ENCODE peak calls at places on chromosomes 2 and 18, in seven cellular contexts. One of them, this sample, is unnamed.

GRCh38 chr18:35730738-35731370 is 149.3 kb downstream of the GALNT1 start:
- DNase-seq in astrocyte of the spinal cord: no peak
- DNase-seq in T follicular helper cell: no peak
- DNase-seq in Right ventricle myocardium inferior: no peak
- DNase-seq in kidney glomerular epithelial cell: peak
- DNase-seq in central memory CD4-positive, alpha-beta T cell: no peak
- DNase-seq in activated CD4-positive, alpha-beta T cell treated with anti-CD3 and anti-CD28 coated beads, Interleukin-2, amount 50 U/mL, for 1 hour: no peak
- DNase-seq in this sample: no peak

GRCh38 chr2:149715005-149715592 is 127.5 kb upstream of the MMADHC start:
- DNase-seq in astrocyte of the spinal cord: peak
- DNase-seq in activated CD4-positive, alpha-beta T cell treated with anti-CD3 and anti-CD28 coated beads, Interleukin-2, amount 50 U/mL, for 1 hour: no peak
- DNase-seq in kidney glomerular epithelial cell: peak
- DNase-seq in central memory CD4-positive, alpha-beta T cell: no peak
- DNase-seq in Right ventricle myocardium inferior: no peak
- DNase-seq in T follicular helper cell: no peak
- DNase-seq in this sample: no peak

GRCh38 chr2:54000524-54000923 is 29.7 kb upstream of the PSME4 start:
- DNase-seq in Right ventricle myocardium inferior: no peak
- DNase-seq in T follicular helper cell: no peak
- DNase-seq in astrocyte of the spinal cord: peak
- DNase-seq in activated CD4-positive, alpha-beta T cell treated with anti-CD3 and anti-CD28 coated beads, Interleukin-2, amount 50 U/mL, for 1 hour: no peak
- DNase-seq in kidney glomerular epithelial cell: no peak
- DNase-seq in central memory CD4-positive, alpha-beta T cell: no peak
- DNase-seq in this sample: no peak

GRCh38 chr2:39696072-39696471 is 30.4 kb downstream of the TMEM178A start:
- DNase-seq in T follicular helper cell: no peak
- DNase-seq in activated CD4-positive, alpha-beta T cell treated with anti-CD3 and anti-CD28 coated beads, Interleukin-2, amount 50 U/mL, for 1 hour: no peak
- DNase-seq in astrocyte of the spinal cord: peak
- DNase-seq in central memory CD4-positive, alpha-beta T cell: no peak
- DNase-seq in kidney glomerular epithelial cell: peak
- DNase-seq in Right ventricle myocardium inferior: no peak
- DNase-seq in this sample: no peak

GRCh38 chr2:72744049-72744448 is 81.8 kb downstream of the EXOC6B start:
- DNase-seq in astrocyte of the spinal cord: peak
- DNase-seq in activated CD4-positive, alpha-beta T cell treated with anti-CD3 and anti-CD28 coated beads, Interleukin-2, amount 50 U/mL, for 1 hour: no peak
- DNase-seq in kidney glomerular epithelial cell: no peak
- DNase-seq in central memory CD4-positive, alpha-beta T cell: no peak
- DNase-seq in Right ventricle myocardium inferior: no peak
- DNase-seq in T follicular helper cell: no peak
- DNase-seq in this sample: no peak

GRCh38 chr2:54556659-54557121 is 100.6 kb downstream of the SPTBN1 start:
- DNase-seq in central memory CD4-positive, alpha-beta T cell: no peak
- DNase-seq in Right ventricle myocardium inferior: no peak
- DNase-seq in kidney glomerular epithelial cell: peak
- DNase-seq in activated CD4-positive, alpha-beta T cell treated with anti-CD3 and anti-CD28 coated beads, Interleukin-2, amount 50 U/mL, for 1 hour: no peak
- DNase-seq in astrocyte of the spinal cord: peak
- DNase-seq in T follicular helper cell: no peak
- DNase-seq in this sample: no peak

GRCh38 chr18:4276983-4277585 is 178.0 kb downstream of the DLGAP1 start:
- DNase-seq in T follicular helper cell: no peak
- DNase-seq in central memory CD4-positive, alpha-beta T cell: no peak
- DNase-seq in astrocyte of the spinal cord: no peak
- DNase-seq in kidney glomerular epithelial cell: no peak
- DNase-seq in Right ventricle myocardium inferior: no peak
- DNase-seq in activated CD4-positive, alpha-beta T cell treated with anti-CD3 and anti-CD28 coated beads, Interleukin-2, amount 50 U/mL, for 1 hour: no peak
- DNase-seq in this sample: no peak

GRCh38 chr2:219508933-219509779 is 5.1 kb upstream of the ASIC4 start:
- DNase-seq in kidney glomerular epithelial cell: no peak
- DNase-seq in Right ventricle myocardium inferior: no peak
- DNase-seq in astrocyte of the spinal cord: no peak
- DNase-seq in activated CD4-positive, alpha-beta T cell treated with anti-CD3 and anti-CD28 coated beads, Interleukin-2, amount 50 U/mL, for 1 hour: no peak
- DNase-seq in T follicular helper cell: no peak
- DNase-seq in central memory CD4-positive, alpha-beta T cell: no peak
- DNase-seq in this sample: no peak

GRCh38 chr18:58927659-58928058 is 63.0 kb downstream of the ZNF532 start:
- DNase-seq in T follicular helper cell: no peak
- DNase-seq in astrocyte of the spinal cord: no peak
- DNase-seq in central memory CD4-positive, alpha-beta T cell: no peak
- DNase-seq in Right ventricle myocardium inferior: no peak
- DNase-seq in kidney glomerular epithelial cell: no peak
- DNase-seq in activated CD4-positive, alpha-beta T cell treated with anti-CD3 and anti-CD28 coated beads, Interleukin-2, amount 50 U/mL, for 1 hour: no peak
- DNase-seq in this sample: no peak

GRCh38 chr2:236949089-236949935 is 136.4 kb upstream of the COPS8 start:
- DNase-seq in T follicular helper cell: no peak
- DNase-seq in activated CD4-positive, alpha-beta T cell treated with anti-CD3 and anti-CD28 coated beads, Interleukin-2, amount 50 U/mL, for 1 hour: no peak
- DNase-seq in kidney glomerular epithelial cell: no peak
- DNase-seq in central memory CD4-positive, alpha-beta T cell: no peak
- DNase-seq in astrocyte of the spinal cord: no peak
- DNase-seq in Right ventricle myocardium inferior: no peak
- DNase-seq in this sample: no peak

GRCh38 chr2:216235896-216236295 is 126.7 kb downstream of the XRCC5 start:
- DNase-seq in central memory CD4-positive, alpha-beta T cell: no peak
- DNase-seq in astrocyte of the spinal cord: no peak
- DNase-seq in T follicular helper cell: no peak
- DNase-seq in kidney glomerular epithelial cell: no peak
- DNase-seq in Right ventricle myocardium inferior: no peak
- DNase-seq in activated CD4-positive, alpha-beta T cell treated with anti-CD3 and anti-CD28 coated beads, Interleukin-2, amount 50 U/mL, for 1 hour: no peak
- DNase-seq in this sample: no peak

GRCh38 chr2:12652723-12653122 is 64.0 kb upstream of the TRIB2 start:
- DNase-seq in astrocyte of the spinal cord: no peak
- DNase-seq in Right ventricle myocardium inferior: peak
- DNase-seq in activated CD4-positive, alpha-beta T cell treated with anti-CD3 and anti-CD28 coated beads, Interleukin-2, amount 50 U/mL, for 1 hour: no peak
- DNase-seq in T follicular helper cell: no peak
- DNase-seq in kidney glomerular epithelial cell: no peak
- DNase-seq in central memory CD4-positive, alpha-beta T cell: no peak
- DNase-seq in this sample: no peak

GRCh38 chr2:60540054-60540453 is 13.4 kb downstream of the BCL11A start:
- DNase-seq in T follicular helper cell: no peak
- DNase-seq in astrocyte of the spinal cord: no peak
- DNase-seq in kidney glomerular epithelial cell: no peak
- DNase-seq in central memory CD4-positive, alpha-beta T cell: no peak
- DNase-seq in activated CD4-positive, alpha-beta T cell treated with anti-CD3 and anti-CD28 coated beads, Interleukin-2, amount 50 U/mL, for 1 hour: no peak
- DNase-seq in Right ventricle myocardium inferior: no peak
- DNase-seq in this sample: no peak

GRCh38 chr2:217920879-217921603 is 81.8 kb downstream of the TNS1 start:
- DNase-seq in T follicular helper cell: no peak
- DNase-seq in Right ventricle myocardium inferior: peak
- DNase-seq in activated CD4-positive, alpha-beta T cell treated with anti-CD3 and anti-CD28 coated beads, Interleukin-2, amount 50 U/mL, for 1 hour: no peak
- DNase-seq in kidney glomerular epithelial cell: peak
- DNase-seq in astrocyte of the spinal cord: no peak
- DNase-seq in central memory CD4-positive, alpha-beta T cell: no peak
- DNase-seq in this sample: no peak

GRCh38 chr2:97728091-97728596 is 14.8 kb downstream of the ZAP70 start:
- DNase-seq in T follicular helper cell: no peak
- DNase-seq in activated CD4-positive, alpha-beta T cell treated with anti-CD3 and anti-CD28 coated beads, Interleukin-2, amount 50 U/mL, for 1 hour: peak
- DNase-seq in central memory CD4-positive, alpha-beta T cell: no peak
- DNase-seq in kidney glomerular epithelial cell: no peak
- DNase-seq in Right ventricle myocardium inferior: peak
- DNase-seq in astrocyte of the spinal cord: no peak
- DNase-seq in this sample: peak

GRCh38 chr18:4468515-4468914 is 13.4 kb upstream of the DLGAP1 start:
- DNase-seq in kidney glomerular epithelial cell: no peak
- DNase-seq in Right ventricle myocardium inferior: no peak
- DNase-seq in activated CD4-positive, alpha-beta T cell treated with anti-CD3 and anti-CD28 coated beads, Interleukin-2, amount 50 U/mL, for 1 hour: no peak
- DNase-seq in central memory CD4-positive, alpha-beta T cell: no peak
- DNase-seq in T follicular helper cell: no peak
- DNase-seq in astrocyte of the spinal cord: no peak
- DNase-seq in this sample: no peak

GRCh38 chr2:12119841-12120240 is 373.4 kb downstream of the LPIN1 start:
- DNase-seq in astrocyte of the spinal cord: peak
- DNase-seq in activated CD4-positive, alpha-beta T cell treated with anti-CD3 and anti-CD28 coated beads, Interleukin-2, amount 50 U/mL, for 1 hour: no peak
- DNase-seq in central memory CD4-positive, alpha-beta T cell: no peak
- DNase-seq in T follicular helper cell: no peak
- DNase-seq in Right ventricle myocardium inferior: no peak
- DNase-seq in kidney glomerular epithelial cell: no peak
- DNase-seq in this sample: no peak

GRCh38 chr18:36176739-36177138 is 10.6 kb upstream of the MOCOS start:
- DNase-seq in kidney glomerular epithelial cell: no peak
- DNase-seq in activated CD4-positive, alpha-beta T cell treated with anti-CD3 and anti-CD28 coated beads, Interleukin-2, amount 50 U/mL, for 1 hour: no peak
- DNase-seq in central memory CD4-positive, alpha-beta T cell: no peak
- DNase-seq in T follicular helper cell: no peak
- DNase-seq in Right ventricle myocardium inferior: no peak
- DNase-seq in astrocyte of the spinal cord: peak
- DNase-seq in this sample: no peak

GRCh38 chr18:32920796-32921787 is 148.3 kb upstream of the KLHL14 start:
- DNase-seq in kidney glomerular epithelial cell: peak
- DNase-seq in astrocyte of the spinal cord: peak
- DNase-seq in T follicular helper cell: no peak
- DNase-seq in Right ventricle myocardium inferior: no peak
- DNase-seq in central memory CD4-positive, alpha-beta T cell: no peak
- DNase-seq in activated CD4-positive, alpha-beta T cell treated with anti-CD3 and anti-CD28 coated beads, Interleukin-2, amount 50 U/mL, for 1 hour: no peak
- DNase-seq in this sample: no peak

GRCh38 chr2:226756131-226756530 is 43.5 kb downstream of the IRS1 start:
- DNase-seq in activated CD4-positive, alpha-beta T cell treated with anti-CD3 and anti-CD28 coated beads, Interleukin-2, amount 50 U/mL, for 1 hour: no peak
- DNase-seq in central memory CD4-positive, alpha-beta T cell: no peak
- DNase-seq in astrocyte of the spinal cord: peak
- DNase-seq in T follicular helper cell: no peak
- DNase-seq in Right ventricle myocardium inferior: no peak
- DNase-seq in kidney glomerular epithelial cell: peak
- DNase-seq in this sample: no peak

GRCh38 chr2:98369710-98370239 is 23.5 kb downstream of the CNGA3 start:
- DNase-seq in T follicular helper cell: no peak
- DNase-seq in astrocyte of the spinal cord: no peak
- DNase-seq in central memory CD4-positive, alpha-beta T cell: no peak
- DNase-seq in activated CD4-positive, alpha-beta T cell treated with anti-CD3 and anti-CD28 coated beads, Interleukin-2, amount 50 U/mL, for 1 hour: no peak
- DNase-seq in Right ventricle myocardium inferior: no peak
- DNase-seq in kidney glomerular epithelial cell: no peak
- DNase-seq in this sample: no peak

GRCh38 chr2:2656046-2656715 is 325.1 kb upstream of the MYT1L start:
- DNase-seq in astrocyte of the spinal cord: no peak
- DNase-seq in kidney glomerular epithelial cell: no peak
- DNase-seq in T follicular helper cell: no peak
- DNase-seq in activated CD4-positive, alpha-beta T cell treated with anti-CD3 and anti-CD28 coated beads, Interleukin-2, amount 50 U/mL, for 1 hour: no peak
- DNase-seq in central memory CD4-positive, alpha-beta T cell: no peak
- DNase-seq in Right ventricle myocardium inferior: no peak
- DNase-seq in this sample: no peak

GRCh38 chr2:25664531-25665307 is 8.7 kb downstream of the DTNB start:
- DNase-seq in Right ventricle myocardium inferior: no peak
- DNase-seq in central memory CD4-positive, alpha-beta T cell: no peak
- DNase-seq in kidney glomerular epithelial cell: peak
- DNase-seq in T follicular helper cell: no peak
- DNase-seq in activated CD4-positive, alpha-beta T cell treated with anti-CD3 and anti-CD28 coated beads, Interleukin-2, amount 50 U/mL, for 1 hour: peak
- DNase-seq in astrocyte of the spinal cord: peak
- DNase-seq in this sample: no peak

GRCh38 chr2:168480825-168481585 is 24.9 kb downstream of the CERS6 start:
- DNase-seq in kidney glomerular epithelial cell: no peak
- DNase-seq in central memory CD4-positive, alpha-beta T cell: no peak
- DNase-seq in T follicular helper cell: no peak
- DNase-seq in Right ventricle myocardium inferior: no peak
- DNase-seq in activated CD4-positive, alpha-beta T cell treated with anti-CD3 and anti-CD28 coated beads, Interleukin-2, amount 50 U/mL, for 1 hour: no peak
- DNase-seq in astrocyte of the spinal cord: no peak
- DNase-seq in this sample: no peak

GRCh38 chr2:48692292-48692691 is 63.2 kb downstream of the LHCGR start:
- DNase-seq in T follicular helper cell: no peak
- DNase-seq in activated CD4-positive, alpha-beta T cell treated with anti-CD3 and anti-CD28 coated beads, Interleukin-2, amount 50 U/mL, for 1 hour: no peak
- DNase-seq in central memory CD4-positive, alpha-beta T cell: no peak
- DNase-seq in Right ventricle myocardium inferior: no peak
- DNase-seq in astrocyte of the spinal cord: no peak
- DNase-seq in kidney glomerular epithelial cell: no peak
- DNase-seq in this sample: no peak

GRCh38 chr2:99818842-99819241 is 323.5 kb downstream of the AFF3 start:
- DNase-seq in activated CD4-positive, alpha-beta T cell treated with anti-CD3 and anti-CD28 coated beads, Interleukin-2, amount 50 U/mL, for 1 hour: no peak
- DNase-seq in kidney glomerular epithelial cell: no peak
- DNase-seq in central memory CD4-positive, alpha-beta T cell: no peak
- DNase-seq in Right ventricle myocardium inferior: no peak
- DNase-seq in T follicular helper cell: no peak
- DNase-seq in astrocyte of the spinal cord: no peak
- DNase-seq in this sample: no peak

GRCh38 chr2:121810959-121811853 is 55.8 kb downstream of the TSN start:
- DNase-seq in T follicular helper cell: no peak
- DNase-seq in Right ventricle myocardium inferior: peak
- DNase-seq in astrocyte of the spinal cord: peak
- DNase-seq in activated CD4-positive, alpha-beta T cell treated with anti-CD3 and anti-CD28 coated beads, Interleukin-2, amount 50 U/mL, for 1 hour: no peak
- DNase-seq in kidney glomerular epithelial cell: peak
- DNase-seq in central memory CD4-positive, alpha-beta T cell: no peak
- DNase-seq in this sample: no peak

GRCh38 chr18:37042381-37042780 is 213.5 kb downstream of the KIAA1328 start:
- DNase-seq in astrocyte of the spinal cord: no peak
- DNase-seq in Right ventricle myocardium inferior: no peak
- DNase-seq in T follicular helper cell: no peak
- DNase-seq in activated CD4-positive, alpha-beta T cell treated with anti-CD3 and anti-CD28 coated beads, Interleukin-2, amount 50 U/mL, for 1 hour: no peak
- DNase-seq in central memory CD4-positive, alpha-beta T cell: no peak
- DNase-seq in kidney glomerular epithelial cell: no peak
- DNase-seq in this sample: no peak

GRCh38 chr18:79604205-79604912 is 75.2 kb upstream of the CTDP1 start:
- DNase-seq in central memory CD4-positive, alpha-beta T cell: no peak
- DNase-seq in Right ventricle myocardium inferior: no peak
- DNase-seq in astrocyte of the spinal cord: no peak
- DNase-seq in T follicular helper cell: no peak
- DNase-seq in activated CD4-positive, alpha-beta T cell treated with anti-CD3 and anti-CD28 coated beads, Interleukin-2, amount 50 U/mL, for 1 hour: no peak
- DNase-seq in kidney glomerular epithelial cell: no peak
- DNase-seq in this sample: no peak

GRCh38 chr18:28736951-28737350 is 560.0 kb upstream of the CDH2 start:
- DNase-seq in kidney glomerular epithelial cell: no peak
- DNase-seq in Right ventricle myocardium inferior: no peak
- DNase-seq in central memory CD4-positive, alpha-beta T cell: no peak
- DNase-seq in astrocyte of the spinal cord: no peak
- DNase-seq in T follicular helper cell: no peak
- DNase-seq in activated CD4-positive, alpha-beta T cell treated with anti-CD3 and anti-CD28 coated beads, Interleukin-2, amount 50 U/mL, for 1 hour: no peak
- DNase-seq in this sample: no peak

GRCh38 chr2:15719566-15720313 is 128.1 kb downstream of the DDX1 start:
- DNase-seq in astrocyte of the spinal cord: no peak
- DNase-seq in Right ventricle myocardium inferior: no peak
- DNase-seq in activated CD4-positive, alpha-beta T cell treated with anti-CD3 and anti-CD28 coated beads, Interleukin-2, amount 50 U/mL, for 1 hour: no peak
- DNase-seq in T follicular helper cell: no peak
- DNase-seq in central memory CD4-positive, alpha-beta T cell: no peak
- DNase-seq in kidney glomerular epithelial cell: no peak
- DNase-seq in this sample: no peak

GRCh38 chr2:149365826-149366583 is 35.6 kb downstream of the LYPD6 start:
- DNase-seq in activated CD4-positive, alpha-beta T cell treated with anti-CD3 and anti-CD28 coated beads, Interleukin-2, amount 50 U/mL, for 1 hour: no peak
- DNase-seq in Right ventricle myocardium inferior: no peak
- DNase-seq in astrocyte of the spinal cord: peak
- DNase-seq in central memory CD4-positive, alpha-beta T cell: no peak
- DNase-seq in kidney glomerular epithelial cell: peak
- DNase-seq in T follicular helper cell: no peak
- DNase-seq in this sample: no peak

GRCh38 chr2:233356546-233357308 is 2.4 kb downstream of the DGKD start:
- DNase-seq in central memory CD4-positive, alpha-beta T cell: no peak
- DNase-seq in kidney glomerular epithelial cell: no peak
- DNase-seq in T follicular helper cell: no peak
- DNase-seq in astrocyte of the spinal cord: no peak
- DNase-seq in Right ventricle myocardium inferior: no peak
- DNase-seq in activated CD4-positive, alpha-beta T cell treated with anti-CD3 and anti-CD28 coated beads, Interleukin-2, amount 50 U/mL, for 1 hour: no peak
- DNase-seq in this sample: no peak

GRCh38 chr2:11862049-11862448 is 115.6 kb downstream of the LPIN1 start:
- DNase-seq in activated CD4-positive, alpha-beta T cell treated with anti-CD3 and anti-CD28 coated beads, Interleukin-2, amount 50 U/mL, for 1 hour: no peak
- DNase-seq in astrocyte of the spinal cord: no peak
- DNase-seq in Right ventricle myocardium inferior: no peak
- DNase-seq in kidney glomerular epithelial cell: no peak
- DNase-seq in central memory CD4-positive, alpha-beta T cell: no peak
- DNase-seq in T follicular helper cell: no peak
- DNase-seq in this sample: no peak

GRCh38 chr2:182542501-182543258 is 115.8 kb upstream of the PDE1A start:
- DNase-seq in Right ventricle myocardium inferior: no peak
- DNase-seq in astrocyte of the spinal cord: peak
- DNase-seq in kidney glomerular epithelial cell: no peak
- DNase-seq in central memory CD4-positive, alpha-beta T cell: no peak
- DNase-seq in T follicular helper cell: no peak
- DNase-seq in activated CD4-positive, alpha-beta T cell treated with anti-CD3 and anti-CD28 coated beads, Interleukin-2, amount 50 U/mL, for 1 hour: no peak
- DNase-seq in this sample: no peak

GRCh38 chr2:133303150-133303549 is 265.1 kb downstream of the NCKAP5 start:
- DNase-seq in central memory CD4-positive, alpha-beta T cell: no peak
- DNase-seq in activated CD4-positive, alpha-beta T cell treated with anti-CD3 and anti-CD28 coated beads, Interleukin-2, amount 50 U/mL, for 1 hour: no peak
- DNase-seq in Right ventricle myocardium inferior: no peak
- DNase-seq in astrocyte of the spinal cord: peak
- DNase-seq in T follicular helper cell: no peak
- DNase-seq in kidney glomerular epithelial cell: peak
- DNase-seq in this sample: no peak

GRCh38 chr2:86138736-86139625 is 32.9 kb downstream of the PTCD3 start:
- DNase-seq in Right ventricle myocardium inferior: no peak
- DNase-seq in T follicular helper cell: no peak
- DNase-seq in kidney glomerular epithelial cell: no peak
- DNase-seq in central memory CD4-positive, alpha-beta T cell: no peak
- DNase-seq in activated CD4-positive, alpha-beta T cell treated with anti-CD3 and anti-CD28 coated beads, Interleukin-2, amount 50 U/mL, for 1 hour: no peak
- DNase-seq in astrocyte of the spinal cord: no peak
- DNase-seq in this sample: no peak

GRCh38 chr2:240919786-240920782 is 13.9 kb downstream of the CROCC2 start:
- DNase-seq in activated CD4-positive, alpha-beta T cell treated with anti-CD3 and anti-CD28 coated beads, Interleukin-2, amount 50 U/mL, for 1 hour: no peak
- DNase-seq in Right ventricle myocardium inferior: peak
- DNase-seq in T follicular helper cell: no peak
- DNase-seq in central memory CD4-positive, alpha-beta T cell: no peak
- DNase-seq in kidney glomerular epithelial cell: no peak
- DNase-seq in astrocyte of the spinal cord: no peak
- DNase-seq in this sample: no peak

This sample was measured in immature natural killer cell.